ENCODE peak calls at places on chromosomes 7 and 10, in nine cellular contexts. L is ovary, R is uterus, A is hepatocyte, N is pancreas, D is IMR-90, O is cardiac muscle cell, W is transverse colon, S is Panc1. J is an unnamed sample. For H3K9me3, the result is how much of the 10 kb centered on the place peaks cover.

GRCh38 chr7:131605280-131605878 is 49.0 kb upstream of the PODXL start:
- DNase-seq in N (no peak), W (no peak), A (no peak), L (peak), O (no peak), S (no peak), R (no peak), D (no peak), J (no peak)

GRCh38 chr10:71985542-71986250 is 21.5 kb downstream of the CHST3 start:
- DNase-seq in R (no peak), W (no peak), D (peak), L (peak), A (no peak), N (no peak), O (no peak), S (no peak), J (no peak)

GRCh38 chr10:129048513-129048912 is 418.5 kb upstream of the MGMT start:
- DNase-seq in W (no peak), O (no peak), S (no peak), L (no peak), N (no peak), R (no peak), D (no peak), A (no peak), J (no peak)

GRCh38 chr7:11737723-11738122 is 94.3 kb downstream of the THSD7A start:
- DNase-seq in A (no peak), W (no peak), S (no peak), R (no peak), N (no peak), D (peak), O (no peak), L (no peak), J (no peak)

GRCh38 chr7:45129181-45129800 is 17.8 kb upstream of the TBRG4 start:
- DNase-seq in L (no peak), N (no peak), W (no peak), A (no peak), O (no peak), R (no peak), S (no peak), D (no peak), J (no peak)

GRCh38 chr10:132919374-132920100 is 22.8 kb downstream of the CFAP46 start:
- DNase-seq in O (no peak), N (no peak), L (no peak), D (no peak), R (no peak), S (no peak), W (no peak), A (no peak), J (no peak)

GRCh38 chr7:2288503-2288902 is 25.7 kb downstream of the SNX8 start:
- DNase-seq in S (no peak), R (no peak), N (no peak), D (no peak), W (no peak), L (no peak), A (no peak), O (no peak), J (no peak)

GRCh38 chr7:80876894-80877414 is 41.9 kb downstream of the SEMA3C start:
- DNase-seq in S (no peak), D (peak), N (no peak), R (no peak), O (peak), L (no peak), A (peak), W (peak), J (no peak)

GRCh38 chr7:28169166-28169713 is 11.4 kb downstream of the JAZF1 start:
- DNase-seq in O (no peak), L (no peak), D (peak), W (no peak), N (no peak), R (no peak), S (no peak), A (peak), J (no peak)

GRCh38 chr7:85924062-85924461 is 719.6 kb upstream of the GRM3 start:
- DNase-seq in R (no peak), D (no peak), S (no peak), O (no peak), A (no peak), W (no peak), N (no peak), L (no peak), J (no peak)

GRCh38 chr7:34155225-34155908 is 250.0 kb downstream of the BMPER start:
- DNase-seq in R (peak), A (peak), S (no peak), D (peak), N (no peak), O (no peak), W (no peak), L (no peak), J (no peak)

GRCh38 chr7:84701524-84702306 is 485.1 kb downstream of the SEMA3D start:
- DNase-seq in O (no peak), L (no peak), N (no peak), S (peak), A (peak), W (peak), D (peak), R (no peak), J (no peak)

GRCh38 chr7:56493196-56493595 is 377.0 kb upstream of the NUPR2 start:
- DNase-seq in D (no peak), S (no peak), A (no peak), N (no peak), L (no peak), O (no peak), W (no peak), R (no peak), J (no peak)

DNA sequence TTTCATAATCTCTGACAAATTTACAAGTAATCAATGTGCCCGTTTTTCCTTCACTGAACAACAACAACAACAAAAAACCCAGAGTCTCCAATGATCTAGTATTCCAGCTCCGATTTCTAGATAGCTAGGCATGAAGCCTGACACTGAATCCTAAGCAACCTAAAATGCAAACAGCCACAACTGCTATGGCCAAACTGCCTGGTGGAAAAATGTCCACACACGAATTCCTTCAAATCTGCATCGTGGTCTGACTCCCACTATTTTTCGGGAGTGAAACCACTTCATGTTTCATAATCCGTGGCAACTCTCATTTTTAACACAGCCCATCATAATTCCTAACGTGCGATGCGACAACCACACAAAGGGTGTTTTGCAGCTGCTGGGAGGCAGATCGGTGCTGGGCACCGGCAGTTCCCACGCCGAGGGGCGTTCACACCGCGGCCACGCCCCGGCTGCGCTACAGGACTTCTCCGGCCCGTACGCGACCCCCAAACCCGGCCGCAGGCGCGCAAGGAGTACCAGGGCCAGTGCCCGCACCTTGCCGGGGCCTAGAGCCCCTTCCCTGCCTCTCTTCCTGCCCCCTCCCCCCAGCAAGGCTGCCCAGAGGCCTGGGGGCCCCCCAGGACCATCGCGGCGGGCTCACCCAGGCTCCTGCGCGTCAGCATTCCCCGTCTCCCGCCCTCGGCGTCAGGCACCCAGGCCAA is 814 bp downstream of the RUFY2 start:
- DNase-seq in A (peak), R (peak), O (peak), N (peak), W (peak), D (peak), L (peak), S (no peak), J (peak)
- H3K27ac ChIP-seq in A (peak), R (peak), O (peak), N (peak), W (peak), D (peak), L (peak), S (peak), J (peak)

DNA sequence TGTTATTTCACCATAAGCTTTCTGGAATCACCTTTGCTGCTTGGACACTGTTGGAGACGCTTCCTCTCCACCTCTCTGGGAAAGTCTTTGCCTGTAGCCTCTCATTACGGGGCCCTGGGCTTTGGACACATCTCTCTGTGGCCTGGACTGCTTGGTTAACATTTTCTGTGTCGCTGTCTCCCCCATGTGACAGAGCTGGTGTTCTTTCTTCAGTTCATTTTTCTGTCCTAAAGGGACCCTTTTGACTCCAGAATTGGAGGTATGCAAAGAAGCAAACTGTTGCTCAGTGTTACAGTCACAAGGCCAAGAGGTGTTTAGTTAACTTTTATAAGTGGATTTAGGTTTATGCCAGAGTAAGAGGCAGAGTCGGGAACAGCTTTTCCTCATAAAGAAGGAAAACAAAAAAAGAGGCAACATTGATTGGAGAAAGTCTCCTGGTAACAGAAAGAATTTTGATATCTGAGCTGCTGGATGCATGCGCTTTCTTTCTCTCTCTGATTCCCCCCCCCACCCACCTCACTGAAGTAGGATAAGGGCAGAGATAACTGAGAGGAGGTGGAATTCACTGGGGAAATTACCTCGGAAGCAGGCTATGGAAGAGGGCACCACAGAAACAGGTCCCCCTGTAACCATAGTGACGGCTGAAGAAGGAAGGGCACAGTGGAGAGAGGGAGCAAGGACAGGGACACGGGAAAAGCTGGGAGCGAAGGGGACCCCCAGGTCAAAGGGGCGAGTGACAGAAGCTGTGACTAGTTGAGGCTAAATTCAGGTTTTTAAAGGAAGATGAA is 57.8 kb downstream of the LGI1 start:
- DNase-seq in R (no peak), N (no peak), W (no peak), D (no peak), L (no peak), S (no peak), O (peak), A (peak), J (no peak)
- TF ChIP-seq CTCF in R (no peak), N (no peak), W (no peak), D (no peak), L (no peak), S (peak), O (no peak), A (peak), J (no peak)

DNA sequence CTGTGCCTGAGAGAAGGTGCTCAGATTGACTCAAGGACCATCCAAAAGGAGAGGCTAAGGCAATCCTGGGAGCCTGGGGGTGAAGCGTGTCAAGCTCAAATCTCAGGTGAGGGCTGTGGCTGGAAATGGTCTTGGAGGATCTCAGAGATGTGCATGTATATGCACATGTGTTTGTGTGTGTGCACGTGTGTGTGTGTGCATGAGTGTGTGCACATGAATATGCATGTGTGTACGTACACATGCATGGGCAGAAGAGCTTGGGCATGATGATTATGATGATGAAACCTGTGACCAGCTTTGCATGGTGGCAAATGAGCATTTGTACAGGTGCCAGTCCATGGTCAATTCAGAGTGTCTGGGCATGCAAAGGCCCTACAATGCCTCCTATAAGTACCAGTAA is 326.6 kb downstream of the CXCL12 start:
- DNase-seq in N (no peak), W (no peak), S (no peak), L (no peak), R (no peak), D (no peak), O (no peak), A (no peak), J (no peak)
- H3K9me3 ChIP-seq in N (under half), W (under half), S (under half), L (under half), R (under half), D (under half), O (under half), A (under half), J (under half)

DNA sequence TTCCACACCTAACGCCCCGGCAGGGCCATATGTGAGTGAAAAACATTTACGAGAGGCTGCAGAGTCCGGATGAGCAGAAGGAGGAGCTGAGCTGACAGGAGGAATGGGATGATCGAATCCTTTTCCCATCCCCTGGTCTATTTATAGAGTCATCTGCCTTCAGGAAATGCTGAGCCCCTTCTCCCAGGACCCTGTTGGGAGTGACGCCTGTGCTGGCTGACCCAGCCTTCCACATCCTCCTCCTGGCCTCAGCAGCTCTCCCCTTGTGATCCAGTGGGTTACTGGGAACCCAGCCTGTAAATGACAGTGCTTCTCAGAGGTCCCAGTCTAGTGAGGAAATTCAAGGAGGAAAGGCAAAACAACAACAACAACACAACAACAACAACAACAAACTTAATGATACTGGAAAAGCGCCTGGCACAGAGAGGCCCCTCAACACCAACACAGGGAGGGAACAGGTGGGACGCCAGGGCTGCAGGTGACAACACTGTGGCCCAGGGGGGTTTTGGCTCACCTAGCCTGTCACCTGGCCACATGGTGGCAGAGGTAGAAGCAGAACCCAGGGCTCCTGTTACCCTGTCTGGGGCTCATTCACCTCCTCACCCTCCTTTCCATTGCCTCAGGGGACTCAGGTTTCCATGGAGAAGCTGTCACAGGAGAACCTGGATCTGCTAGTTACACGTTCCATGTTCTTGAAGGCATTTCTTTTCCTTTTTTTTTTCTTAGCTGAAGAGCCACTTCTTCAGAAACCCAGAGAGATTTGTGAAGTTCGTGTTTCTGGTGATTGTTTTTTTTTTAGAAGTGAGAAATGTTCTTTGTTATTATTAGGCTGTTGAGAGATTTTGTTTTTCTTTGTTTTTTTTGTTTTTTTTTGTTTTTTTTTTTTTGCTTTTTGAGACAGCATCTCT is 16.4 kb downstream of the DENND2A start:
- DNase-seq in N (no peak), A (peak), D (peak), S (no peak), W (no peak), R (peak), L (no peak), O (peak), J (no peak)
- H3K27ac ChIP-seq in N (no peak), A (peak), D (peak), S (no peak), W (peak), R (peak), L (no peak), O (peak), J (no peak)

DNA sequence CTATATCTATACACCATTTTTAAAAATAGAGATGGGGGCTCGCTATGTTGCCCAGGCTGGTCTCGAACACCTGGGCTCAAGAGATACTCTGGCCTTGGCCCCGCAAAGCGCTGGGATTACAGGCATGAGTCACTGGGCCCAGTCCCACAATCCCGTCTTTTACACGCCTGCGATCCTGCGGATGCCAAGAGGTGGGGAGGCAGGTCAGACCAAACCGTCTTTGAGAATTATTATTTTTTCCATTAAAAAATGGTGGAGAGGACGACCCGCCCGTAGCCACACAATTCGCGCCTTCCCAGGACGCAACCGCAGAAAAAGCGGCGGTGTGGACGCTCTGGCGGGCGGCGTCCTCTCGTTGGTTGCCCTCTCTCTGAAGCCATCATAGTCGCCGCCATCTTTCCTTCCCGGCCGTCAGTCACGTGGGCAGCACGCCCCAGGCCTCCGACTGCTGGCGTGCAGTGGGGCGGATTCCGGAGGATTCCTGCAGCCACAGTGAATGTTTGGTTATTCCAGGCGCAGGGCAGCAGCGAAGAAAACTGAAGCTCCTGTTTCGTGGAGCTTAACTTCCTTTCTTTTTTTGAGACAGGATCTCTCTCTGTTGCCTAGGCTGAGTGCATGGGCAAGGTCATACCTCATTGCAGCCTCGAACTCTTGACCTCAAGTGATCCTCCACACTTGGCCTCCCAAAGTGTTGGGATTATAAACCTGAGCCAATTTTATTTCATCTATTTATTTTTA is 9.9 kb upstream of the EPHB4 start:
- DNase-seq in D (peak), A (peak), N (peak), S (no peak), W (peak), O (peak), L (peak), R (peak), J (peak)
- TF ChIP-seq CTCF in D (no peak), A (no peak), N (no peak), S (no peak), W (no peak), O (no peak), L (no peak), R (no peak), J (no peak)

GRCh38 chr10:472241-472910 is 217.1 kb downstream of the DIP2C start:
- DNase-seq in R (no peak), D (no peak), L (no peak), N (no peak), A (no peak), S (no peak), W (no peak), O (no peak), J (no peak)

GRCh38 chr10:476458-476780 is 213.0 kb downstream of the DIP2C start:
- DNase-seq in W (no peak), L (no peak), N (no peak), O (no peak), S (no peak), R (no peak), D (no peak), A (no peak), J (no peak)

GRCh38 chr10:474406-474805 is 215.1 kb downstream of the DIP2C start:
- DNase-seq in O (no peak), R (no peak), A (no peak), D (no peak), W (no peak), S (no peak), L (no peak), N (no peak), J (no peak)

GRCh38 chr10:475709-476457 is 213.6 kb downstream of the DIP2C start:
- DNase-seq in A (no peak), O (no peak), D (no peak), N (no peak), L (no peak), W (no peak), S (no peak), R (no peak), J (no peak)

DNA sequence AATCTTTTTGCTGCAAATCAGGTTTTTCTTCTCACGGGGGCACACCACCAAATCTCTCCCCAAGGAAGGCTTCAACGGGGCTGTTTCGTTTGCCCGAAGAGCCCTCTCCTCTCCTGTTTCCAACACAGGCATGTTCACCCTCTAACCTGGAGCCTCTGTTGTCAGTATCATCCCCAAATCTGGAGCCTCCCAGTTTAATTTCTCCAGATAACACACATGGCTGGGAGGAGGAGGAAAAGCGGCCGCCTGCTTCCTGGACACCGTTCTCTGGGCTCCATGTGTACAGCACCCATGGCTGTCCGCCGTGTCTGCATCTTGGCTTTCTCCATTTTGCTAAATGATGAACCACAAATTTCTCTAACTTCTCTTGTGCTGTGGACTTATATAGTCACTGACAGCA is 214.5 kb downstream of the DIP2C start:
- DNase-seq in S (no peak), L (no peak), O (no peak), A (no peak), W (no peak), D (no peak), N (no peak), R (no peak), J (no peak)
- H3K9me3 ChIP-seq in S (under half), L (under half), O (under half), A (under half), W (under half), D (under half), N (under half), R (under half), J (under half)

DNA sequence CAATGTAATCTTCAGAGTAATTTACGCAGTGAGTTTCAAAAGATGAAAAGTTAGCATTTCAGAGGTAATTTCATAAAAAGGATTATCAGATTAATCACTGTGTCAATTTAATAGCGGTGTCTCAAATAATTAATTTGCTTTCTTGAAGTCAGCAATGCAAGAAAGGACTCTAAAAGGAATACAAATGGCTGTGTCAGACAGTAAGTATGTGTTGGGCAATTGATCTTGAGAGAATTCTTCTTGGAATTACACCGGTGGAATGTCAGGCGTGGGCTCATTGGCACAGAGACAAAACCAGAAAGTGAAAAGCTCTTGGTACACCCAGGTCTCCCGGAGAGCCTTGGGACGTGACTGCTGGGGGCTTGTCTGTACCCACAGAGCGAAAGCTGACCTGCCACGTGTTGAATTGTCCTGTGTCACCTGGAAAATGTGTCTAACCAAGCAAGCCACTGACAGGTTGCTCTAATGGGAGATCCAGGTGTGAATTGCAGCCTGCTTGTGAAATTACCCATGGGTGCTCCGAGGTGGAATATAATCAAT is 60.5 kb downstream of the TMEM209 start:
- DNase-seq in D (peak), W (no peak), L (no peak), A (no peak), R (no peak), S (no peak), O (peak), N (peak), J (no peak)
- H3K27ac ChIP-seq in D (no peak), W (peak), L (no peak), A (peak), R (no peak), S (no peak), O (no peak), N (peak), J (no peak)

J was measured in CD4-positive, alpha-beta T cell.